ENCODE peak calls at places on chromosomes 11 and 22, in nine cellular contexts. F is lower leg skin, C is G401, V is right lobe of liver, S is EL, Q is NCI-H446, K is NCI-H1092 treated with DMSO at 0.1 percent for 48 hours, B is RPMI7951, U is NCI-H2081 treated with DMSO at 0.1 percent for 48 hours. G is an unnamed sample.

GRCh38 chr11:11628651-11629050 is 6.8 kb upstream of the GALNT18 start:
- DNase-seq in C (no peak), F (no peak), K (no peak), V (no peak), U (no peak), B (no peak), Q (no peak), S (no peak), G (no peak)

GRCh38 chr11:12319734-12320387 is 57.5 kb upstream of the PARVA start:
- DNase-seq in S (no peak), B (no peak), C (no peak), F (no peak), K (peak), U (no peak), V (no peak), Q (peak), G (no peak)

GRCh38 chr11:110077866-110078325 is 15.3 kb upstream of the ZC3H12C start:
- DNase-seq in S (peak), Q (no peak), C (no peak), B (peak), K (no peak), F (no peak), U (no peak), V (no peak), G (no peak)

GRCh38 chr11:109486129-109486528 is 64.1 kb downstream of the C11orf87 start:
- DNase-seq in Q (no peak), B (no peak), S (no peak), V (no peak), F (no peak), U (peak), C (no peak), K (peak), G (no peak)

GRCh38 chr22:23053912-23054530 is 16.3 kb upstream of the GNAZ start:
- DNase-seq in Q (no peak), V (peak), S (no peak), C (no peak), B (no peak), U (no peak), K (no peak), F (peak), G (no peak)

GRCh38 chr11:209275-210121 is 2.0 kb downstream of the RIC8A start:
- DNase-seq in V (no peak), Q (no peak), S (peak), U (no peak), F (peak), C (no peak), K (no peak), B (peak), G (no peak)

GRCh38 chr22:40739723-40740122 is 60.4 kb downstream of the MCHR1 start:
- DNase-seq in B (no peak), V (no peak), C (no peak), F (no peak), Q (no peak), S (no peak), U (no peak), K (no peak), G (no peak)

GRCh38 chr11:71151561-71151960 is 100.8 kb downstream of the SHANK2 start:
- DNase-seq in K (peak), U (no peak), C (no peak), B (no peak), Q (no peak), V (no peak), S (no peak), F (no peak), G (no peak)

GRCh38 chr11:121540627-121541026 is 87.9 kb upstream of the SORL1-AS1 start:
- DNase-seq in C (no peak), F (no peak), V (no peak), B (no peak), K (peak), Q (no peak), S (no peak), U (no peak), G (no peak)

GRCh38 chr22:19645391-19645790 is 68.9 kb upstream of the SEPTIN5 start:
- DNase-seq in U (no peak), Q (no peak), V (no peak), S (no peak), F (peak), K (no peak), B (no peak), C (no peak), G (no peak)

GRCh38 chr11:83115551-83115950 is 41.4 kb upstream of the PCF11 start:
- DNase-seq in B (no peak), F (no peak), Q (no peak), K (no peak), S (no peak), C (no peak), V (no peak), U (no peak), G (no peak)

G was measured in omental fat pad.